ENCODE peak calls at places on chromosomes 3 and 15, in five cellular contexts. One of them, this sample, is unnamed.

GRCh38 chr3:13099707-13100106 is 26.5 kb upstream of the IQSEC1 start:
- DNase-seq in ovary: no peak
- DNase-seq in PC-9: no peak
- DNase-seq in esophagus muscularis mucosa: no peak
- DNase-seq in right cardiac atrium: no peak
- DNase-seq in this sample: no peak

GRCh38 chr3:37985637-37986320 is 4.8 kb upstream of the VILL start:
- DNase-seq in ovary: peak; percentile 17
- DNase-seq in PC-9: no peak
- DNase-seq in esophagus muscularis mucosa: no peak
- DNase-seq in right cardiac atrium: no peak
- DNase-seq in this sample: peak; percentile 77

GRCh38 chr3:21826416-21826815 is 75.4 kb upstream of the ZNF385D start:
- DNase-seq in ovary: no peak
- DNase-seq in PC-9: no peak
- DNase-seq in esophagus muscularis mucosa: no peak
- DNase-seq in right cardiac atrium: no peak
- DNase-seq in this sample: no peak

GRCh38 chr15:78637776-78638435 is 3.1 kb downstream of the CHRNB4 start:
- DNase-seq in ovary: no peak
- DNase-seq in PC-9: no peak
- DNase-seq in esophagus muscularis mucosa: no peak
- DNase-seq in right cardiac atrium: no peak
- DNase-seq in this sample: peak; percentile 60

GRCh38 chr3:197186887-197187588 is 111.4 kb downstream of the DLG1 start:
- DNase-seq in ovary: no peak
- DNase-seq in PC-9: peak; percentile 69
- DNase-seq in esophagus muscularis mucosa: no peak
- DNase-seq in right cardiac atrium: no peak
- DNase-seq in this sample: no peak

GRCh38 chr3:173796865-173797264 is 399.3 kb downstream of the NLGN1 start:
- DNase-seq in ovary: no peak
- DNase-seq in PC-9: no peak
- DNase-seq in esophagus muscularis mucosa: no peak
- DNase-seq in right cardiac atrium: no peak
- DNase-seq in this sample: no peak

GRCh38 chr15:98647026-98647773 is 1.1 kb upstream of the IGF1R start:
- DNase-seq in ovary: peak; percentile 81
- DNase-seq in PC-9: peak; percentile 57
- DNase-seq in esophagus muscularis mucosa: peak; percentile 92
- DNase-seq in right cardiac atrium: peak; percentile 90
- DNase-seq in this sample: peak; percentile 90

GRCh38 chr3:69433938-69434263 is 48.0 kb upstream of the FRMD4B start:
- DNase-seq in ovary: no peak
- DNase-seq in PC-9: peak; percentile 57
- DNase-seq in esophagus muscularis mucosa: no peak
- DNase-seq in right cardiac atrium: no peak
- DNase-seq in this sample: no peak

GRCh38 chr3:72441284-72441994 is 406.8 kb downstream of the SHQ1 start:
- DNase-seq in ovary: no peak
- DNase-seq in PC-9: no peak
- DNase-seq in esophagus muscularis mucosa: no peak
- DNase-seq in right cardiac atrium: no peak
- DNase-seq in this sample: no peak

GRCh38 chr3:120460862-120461261 is 10.1 kb upstream of the FSTL1 start:
- DNase-seq in ovary: no peak
- DNase-seq in PC-9: no peak
- DNase-seq in esophagus muscularis mucosa: no peak
- DNase-seq in right cardiac atrium: no peak
- DNase-seq in this sample: no peak

GRCh38 chr3:197491478-197491877 is 64.3 kb downstream of the BDH1 start:
- DNase-seq in ovary: no peak
- DNase-seq in PC-9: no peak
- DNase-seq in esophagus muscularis mucosa: no peak
- DNase-seq in right cardiac atrium: no peak
- DNase-seq in this sample: no peak

GRCh38 chr3:72748659-72749058 is 99.6 kb downstream of the SHQ1 start:
- DNase-seq in ovary: no peak
- DNase-seq in PC-9: no peak
- DNase-seq in esophagus muscularis mucosa: no peak
- DNase-seq in right cardiac atrium: no peak
- DNase-seq in this sample: no peak

GRCh38 chr15:89360294-89360971 is 25.8 kb upstream of the POLG start:
- DNase-seq in ovary: no peak
- DNase-seq in PC-9: no peak
- DNase-seq in esophagus muscularis mucosa: no peak
- DNase-seq in right cardiac atrium: no peak
- DNase-seq in this sample: no peak

GRCh38 chr15:66067687-66068086 is 185.9 kb downstream of the MEGF11 start:
- DNase-seq in ovary: no peak
- DNase-seq in PC-9: no peak
- DNase-seq in esophagus muscularis mucosa: no peak
- DNase-seq in right cardiac atrium: no peak
- DNase-seq in this sample: no peak

GRCh38 chr3:18740631-18741583 is 315.8 kb upstream of the SATB1 start:
- DNase-seq in ovary: no peak
- DNase-seq in PC-9: no peak
- DNase-seq in esophagus muscularis mucosa: no peak
- DNase-seq in right cardiac atrium: no peak
- DNase-seq in this sample: no peak

GRCh38 chr3:65339160-65339559 is 651.4 kb upstream of the ADAMTS9 start:
- DNase-seq in ovary: no peak
- DNase-seq in PC-9: no peak
- DNase-seq in esophagus muscularis mucosa: no peak
- DNase-seq in right cardiac atrium: no peak
- DNase-seq in this sample: no peak

GRCh38 chr3:130779031-130779430 is 32.4 kb upstream of the PIK3R4 start:
- DNase-seq in ovary: no peak
- DNase-seq in PC-9: no peak
- DNase-seq in esophagus muscularis mucosa: no peak
- DNase-seq in right cardiac atrium: no peak
- DNase-seq in this sample: no peak

GRCh38 chr3:111738238-111738637 is 120.8 kb upstream of the PHLDB2 start:
- DNase-seq in ovary: no peak
- DNase-seq in PC-9: no peak
- DNase-seq in esophagus muscularis mucosa: no peak
- DNase-seq in right cardiac atrium: no peak
- DNase-seq in this sample: no peak

GRCh38 chr15:89401636-89402252 is 67.1 kb upstream of the POLG start:
- DNase-seq in ovary: no peak
- DNase-seq in PC-9: no peak
- DNase-seq in esophagus muscularis mucosa: no peak
- DNase-seq in right cardiac atrium: no peak
- DNase-seq in this sample: no peak

GRCh38 chr15:67915374-67916050 is 75.7 kb upstream of the RNU6-1 start:
- DNase-seq in ovary: peak; percentile 58
- DNase-seq in PC-9: no peak
- DNase-seq in esophagus muscularis mucosa: no peak
- DNase-seq in right cardiac atrium: peak; percentile 91
- DNase-seq in this sample: peak; percentile 81

GRCh38 chr15:64246364-64247189 is 83.8 kb upstream of the PPIB start:
- DNase-seq in ovary: no peak
- DNase-seq in PC-9: no peak
- DNase-seq in esophagus muscularis mucosa: no peak
- DNase-seq in right cardiac atrium: no peak
- DNase-seq in this sample: no peak

GRCh38 chr3:178900244-178900643 is 171.4 kb downstream of the ZMAT3 start:
- DNase-seq in ovary: no peak
- DNase-seq in PC-9: no peak
- DNase-seq in esophagus muscularis mucosa: no peak
- DNase-seq in right cardiac atrium: no peak
- DNase-seq in this sample: no peak

GRCh38 chr3:115706311-115706829 is 83.1 kb downstream of the GAP43 start:
- DNase-seq in ovary: no peak
- DNase-seq in PC-9: no peak
- DNase-seq in esophagus muscularis mucosa: no peak
- DNase-seq in right cardiac atrium: no peak
- DNase-seq in this sample: no peak

GRCh38 chr3:27423463-27423862 is 54.3 kb upstream of the NEK10 start:
- DNase-seq in ovary: no peak
- DNase-seq in PC-9: no peak
- DNase-seq in esophagus muscularis mucosa: no peak
- DNase-seq in right cardiac atrium: no peak
- DNase-seq in this sample: no peak

GRCh38 chr3:189277711-189278110 is 105.9 kb downstream of the TPRG1 start:
- DNase-seq in ovary: no peak
- DNase-seq in PC-9: no peak
- DNase-seq in esophagus muscularis mucosa: no peak
- DNase-seq in right cardiac atrium: no peak
- DNase-seq in this sample: no peak

GRCh38 chr3:66997560-66998074 is 490 bp upstream of the KBTBD8 start:
- DNase-seq in ovary: peak; percentile 17
- DNase-seq in PC-9: no peak
- DNase-seq in esophagus muscularis mucosa: no peak
- DNase-seq in right cardiac atrium: peak; percentile 70
- DNase-seq in this sample: no peak

GRCh38 chr3:60920519-60920918 is 330.7 kb downstream of the FHIT start:
- DNase-seq in ovary: no peak
- DNase-seq in PC-9: no peak
- DNase-seq in esophagus muscularis mucosa: no peak
- DNase-seq in right cardiac atrium: no peak
- DNase-seq in this sample: no peak

GRCh38 chr15:67024322-67024997 is 40.9 kb upstream of the SMAD3 start:
- DNase-seq in ovary: peak; percentile 87
- DNase-seq in PC-9: peak; percentile 83
- DNase-seq in esophagus muscularis mucosa: no peak
- DNase-seq in right cardiac atrium: peak; percentile 87
- DNase-seq in this sample: peak; percentile 77

GRCh38 chr3:124168271-124168670 is 176.3 kb upstream of the ROPN1 start:
- DNase-seq in ovary: no peak
- DNase-seq in PC-9: no peak
- DNase-seq in esophagus muscularis mucosa: no peak
- DNase-seq in right cardiac atrium: peak; percentile 66
- DNase-seq in this sample: no peak

GRCh38 chr3:99952306-99952705 is 134.6 kb downstream of the CMSS1 start:
- DNase-seq in ovary: no peak
- DNase-seq in PC-9: no peak
- DNase-seq in esophagus muscularis mucosa: no peak
- DNase-seq in right cardiac atrium: no peak
- DNase-seq in this sample: no peak

GRCh38 chr3:156790141-156790540 is 36.0 kb upstream of the LEKR1 start:
- DNase-seq in ovary: no peak
- DNase-seq in PC-9: no peak
- DNase-seq in esophagus muscularis mucosa: no peak
- DNase-seq in right cardiac atrium: no peak
- DNase-seq in this sample: no peak

GRCh38 chr15:69784808-69785550 is 312.7 kb downstream of the TLE3 start:
- DNase-seq in ovary: no peak
- DNase-seq in PC-9: no peak
- DNase-seq in esophagus muscularis mucosa: peak; percentile 72
- DNase-seq in right cardiac atrium: no peak
- DNase-seq in this sample: no peak

GRCh38 chr15:50055333-50056278 is 63.4 kb downstream of the ATP8B4 start:
- DNase-seq in ovary: no peak
- DNase-seq in PC-9: no peak
- DNase-seq in esophagus muscularis mucosa: no peak
- DNase-seq in right cardiac atrium: no peak
- DNase-seq in this sample: no peak

GRCh38 chr3:142947352-142947751 is 16.1 kb downstream of the PAQR9 start:
- DNase-seq in ovary: no peak
- DNase-seq in PC-9: no peak
- DNase-seq in esophagus muscularis mucosa: no peak
- DNase-seq in right cardiac atrium: peak; percentile 51
- DNase-seq in this sample: peak; percentile 61

DNA sequence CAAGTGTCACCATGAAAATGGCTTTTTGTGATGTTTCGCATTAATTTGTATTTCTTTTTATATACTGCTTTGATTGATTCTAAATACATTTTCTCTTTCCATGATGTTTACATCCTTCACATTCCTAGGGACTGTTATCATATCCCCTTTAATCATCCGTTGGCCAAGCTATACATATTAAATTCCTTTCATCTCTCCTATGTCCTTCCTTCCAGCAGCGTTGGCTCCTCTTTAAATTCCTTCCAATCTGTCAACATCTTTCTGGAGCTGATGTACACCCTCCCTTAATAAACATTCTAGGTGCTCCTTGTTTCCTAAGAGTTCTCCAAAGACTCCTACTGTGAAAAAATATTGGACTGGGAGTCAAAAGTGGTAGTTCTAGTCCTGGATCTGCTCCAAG is 87.8 kb downstream of the IGF2BP2 start:
- DNase-seq in ovary: no peak
- DNase-seq in PC-9: no peak
- DNase-seq in esophagus muscularis mucosa: no peak
- DNase-seq in right cardiac atrium: no peak
- DNase-seq in this sample: no peak
- H3K4me1 ChIP-seq in ovary: no peaks in the 10 kb centered on the region
- H3K4me1 ChIP-seq in PC-9: peaks cover 47% of the 10 kb centered on the region
- H3K4me1 ChIP-seq in esophagus muscularis mucosa: no peaks in the 10 kb centered on the region
- H3K4me1 ChIP-seq in right cardiac atrium: peaks cover 1% of the 10 kb centered on the region
- H3K4me1 ChIP-seq in this sample: peaks cover 7% of the 10 kb centered on the region

DNA sequence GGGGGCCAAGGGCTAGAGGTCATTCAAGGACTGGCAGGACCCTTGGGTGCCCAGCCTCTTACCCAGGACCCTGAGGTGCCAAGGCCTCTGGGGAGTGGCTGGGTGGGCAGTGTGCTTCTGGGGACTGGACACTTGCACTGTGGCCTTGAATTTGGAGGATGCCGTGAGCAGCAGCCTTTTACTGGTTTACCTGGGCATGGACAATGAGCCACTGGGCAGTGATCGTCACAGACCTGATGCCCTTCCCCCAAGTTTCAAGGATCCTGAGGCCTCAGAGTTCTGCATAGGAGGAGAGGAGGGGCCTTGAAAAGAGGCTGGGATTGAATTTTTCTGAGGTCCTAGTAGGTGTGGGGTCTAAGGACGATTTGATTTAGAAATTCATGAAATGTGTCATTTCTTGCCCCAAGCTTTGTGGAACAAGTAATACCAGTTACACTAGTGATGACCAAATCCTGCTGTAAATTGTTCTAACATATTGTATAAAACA is 146.1 kb upstream of the TPM1 start:
- DNase-seq in ovary: no peak
- DNase-seq in PC-9: peak; percentile 95
- DNase-seq in esophagus muscularis mucosa: no peak
- DNase-seq in right cardiac atrium: peak; percentile 52
- DNase-seq in this sample: no peak
- H3K4me1 ChIP-seq in ovary: peaks cover 5% of the 10 kb centered on the region
- H3K4me1 ChIP-seq in PC-9: peaks cover 81% of the 10 kb centered on the region
- H3K4me1 ChIP-seq in esophagus muscularis mucosa: peaks cover 58% of the 10 kb centered on the region
- H3K4me1 ChIP-seq in right cardiac atrium: peaks cover 5% of the 10 kb centered on the region
- H3K4me1 ChIP-seq in this sample: peaks cover 14% of the 10 kb centered on the region

DNA sequence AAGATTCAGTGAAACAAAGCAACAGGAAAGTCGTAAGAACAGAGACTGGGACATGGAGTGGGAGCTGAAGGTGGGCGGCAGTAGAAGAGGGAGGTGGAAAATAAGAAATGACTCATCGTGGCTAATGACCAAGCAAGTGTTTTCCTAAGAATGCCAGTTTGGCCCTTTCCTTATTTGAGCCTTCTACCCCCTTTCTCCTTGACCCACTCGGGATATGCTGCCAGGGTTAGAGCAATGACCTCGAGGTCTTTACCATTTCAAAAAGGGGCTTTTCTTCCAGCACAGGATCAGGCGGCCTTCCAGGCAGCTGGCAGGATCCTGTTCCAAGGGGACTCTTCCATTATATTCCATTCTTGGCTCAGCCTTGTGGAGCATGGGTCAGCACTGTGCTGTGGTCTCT is 241.1 kb downstream of the RYR3 start:
- DNase-seq in ovary: no peak
- DNase-seq in PC-9: no peak
- DNase-seq in esophagus muscularis mucosa: no peak
- DNase-seq in right cardiac atrium: no peak
- DNase-seq in this sample: no peak
- H3K4me1 ChIP-seq in ovary: no peaks in the 10 kb centered on the region
- H3K4me1 ChIP-seq in PC-9: no peaks in the 10 kb centered on the region
- H3K4me1 ChIP-seq in esophagus muscularis mucosa: no peaks in the 10 kb centered on the region
- H3K4me1 ChIP-seq in right cardiac atrium: no peaks in the 10 kb centered on the region
- H3K4me1 ChIP-seq in this sample: no peaks in the 10 kb centered on the region

GRCh38 chr3:186369217-186369616 is 7.2 kb upstream of the DGKG start:
- DNase-seq in ovary: no peak
- DNase-seq in PC-9: no peak
- DNase-seq in esophagus muscularis mucosa: no peak
- DNase-seq in right cardiac atrium: no peak
- DNase-seq in this sample: no peak
- H3K4me1 ChIP-seq in ovary: no peaks in the 10 kb centered on the region
- H3K4me1 ChIP-seq in PC-9: no peaks in the 10 kb centered on the region
- H3K4me1 ChIP-seq in esophagus muscularis mucosa: peaks cover 18% of the 10 kb centered on the region
- H3K4me1 ChIP-seq in right cardiac atrium: peaks cover 2% of the 10 kb centered on the region
- H3K4me1 ChIP-seq in this sample: no peaks in the 10 kb centered on the region